ENCODE peak calls at places on chromosome 2, in eight cellular contexts. One of them, this sample, is unnamed.

GRCh38 chr2:42788-43187 is 3.5 kb downstream of the FAM110C start:
- DNase-seq in fibroblast of lung: no peak
- DNase-seq in NB4: no peak
- DNase-seq in keratinocyte: no peak
- DNase-seq in HL-60: no peak
- DNase-seq in WERI-Rb-1: no peak
- DNase-seq in AG04449: no peak
- DNase-seq in thoracic aorta: no peak
- DNase-seq in this sample: no peak

GRCh38 chr2:226002438-226002837 is 602.9 kb downstream of the NYAP2 start:
- DNase-seq in fibroblast of lung: peak; percentile 80
- DNase-seq in NB4: peak; percentile 93
- DNase-seq in keratinocyte: no peak
- DNase-seq in HL-60: peak; percentile 79
- DNase-seq in WERI-Rb-1: no peak
- DNase-seq in AG04449: peak; percentile 67
- DNase-seq in thoracic aorta: peak; percentile 29
- DNase-seq in this sample: peak; percentile 73

GRCh38 chr2:43230481-43230880 is 4.1 kb upstream of the ZFP36L2 start:
- DNase-seq in fibroblast of lung: no peak
- DNase-seq in NB4: no peak
- DNase-seq in keratinocyte: no peak
- DNase-seq in HL-60: no peak
- DNase-seq in WERI-Rb-1: no peak
- DNase-seq in AG04449: no peak
- DNase-seq in thoracic aorta: no peak
- DNase-seq in this sample: no peak

GRCh38 chr2:236712304-236712703 is 142.7 kb downstream of the ACKR3 start:
- DNase-seq in fibroblast of lung: peak; percentile 26
- DNase-seq in NB4: no peak
- DNase-seq in keratinocyte: no peak
- DNase-seq in HL-60: no peak
- DNase-seq in WERI-Rb-1: no peak
- DNase-seq in AG04449: peak; percentile 5
- DNase-seq in thoracic aorta: no peak
- DNase-seq in this sample: no peak

GRCh38 chr2:126676814-126677538 is 21.0 kb downstream of the GYPC start:
- DNase-seq in fibroblast of lung: no peak
- DNase-seq in NB4: no peak
- DNase-seq in keratinocyte: no peak
- DNase-seq in HL-60: no peak
- DNase-seq in WERI-Rb-1: no peak
- DNase-seq in AG04449: no peak
- DNase-seq in thoracic aorta: no peak
- DNase-seq in this sample: no peak

GRCh38 chr2:38586926-38587325 is 15.8 kb downstream of the HNRNPLL start:
- DNase-seq in fibroblast of lung: peak; percentile 61
- DNase-seq in NB4: peak; percentile 27
- DNase-seq in keratinocyte: no peak
- DNase-seq in HL-60: no peak
- DNase-seq in WERI-Rb-1: no peak
- DNase-seq in AG04449: no peak
- DNase-seq in thoracic aorta: no peak
- DNase-seq in this sample: no peak

GRCh38 chr2:48978131-48978530 is 176.2 kb downstream of the FSHR start:
- DNase-seq in fibroblast of lung: no peak
- DNase-seq in NB4: no peak
- DNase-seq in keratinocyte: no peak
- DNase-seq in HL-60: no peak
- DNase-seq in WERI-Rb-1: no peak
- DNase-seq in AG04449: no peak
- DNase-seq in thoracic aorta: no peak
- DNase-seq in this sample: no peak

GRCh38 chr2:47269316-47270232 is 114.5 kb upstream of the STPG4 start:
- DNase-seq in fibroblast of lung: peak; percentile 96
- DNase-seq in NB4: no peak
- DNase-seq in keratinocyte: peak; percentile 97
- DNase-seq in HL-60: no peak
- DNase-seq in WERI-Rb-1: no peak
- DNase-seq in AG04449: peak; percentile 91
- DNase-seq in thoracic aorta: peak; percentile 86
- DNase-seq in this sample: peak; percentile 96

GRCh38 chr2:153477096-153477555 is 1.4 kb downstream of the RPRM start:
- DNase-seq in fibroblast of lung: no peak
- DNase-seq in NB4: no peak
- DNase-seq in keratinocyte: no peak
- DNase-seq in HL-60: no peak
- DNase-seq in WERI-Rb-1: peak; percentile 36
- DNase-seq in AG04449: no peak
- DNase-seq in thoracic aorta: no peak
- DNase-seq in this sample: no peak

GRCh38 chr2:95530734-95531133 is 46.2 kb upstream of the TRIM43B start:
- DNase-seq in fibroblast of lung: peak; percentile 26
- DNase-seq in NB4: peak; percentile 8
- DNase-seq in keratinocyte: no peak
- DNase-seq in HL-60: no peak
- DNase-seq in WERI-Rb-1: no peak
- DNase-seq in AG04449: peak; percentile 31
- DNase-seq in thoracic aorta: no peak
- DNase-seq in this sample: no peak

GRCh38 chr2:210199854-210200253 is 25.4 kb downstream of the ACADL start:
- DNase-seq in fibroblast of lung: no peak
- DNase-seq in NB4: no peak
- DNase-seq in keratinocyte: no peak
- DNase-seq in HL-60: no peak
- DNase-seq in WERI-Rb-1: no peak
- DNase-seq in AG04449: no peak
- DNase-seq in thoracic aorta: no peak
- DNase-seq in this sample: no peak

GRCh38 chr2:165794520-165794882 is 454 bp upstream of the GALNT3 start:
- DNase-seq in fibroblast of lung: peak; percentile 36
- DNase-seq in NB4: peak; percentile 95
- DNase-seq in keratinocyte: no peak
- DNase-seq in HL-60: peak; percentile 93
- DNase-seq in WERI-Rb-1: no peak
- DNase-seq in AG04449: no peak
- DNase-seq in thoracic aorta: no peak
- DNase-seq in this sample: no peak

GRCh38 chr2:44804406-44805235 is 136.9 kb upstream of the SIX3 start:
- DNase-seq in fibroblast of lung: no peak
- DNase-seq in NB4: peak; percentile 12
- DNase-seq in keratinocyte: no peak
- DNase-seq in HL-60: no peak
- DNase-seq in WERI-Rb-1: no peak
- DNase-seq in AG04449: no peak
- DNase-seq in thoracic aorta: no peak
- DNase-seq in this sample: no peak

DNA sequence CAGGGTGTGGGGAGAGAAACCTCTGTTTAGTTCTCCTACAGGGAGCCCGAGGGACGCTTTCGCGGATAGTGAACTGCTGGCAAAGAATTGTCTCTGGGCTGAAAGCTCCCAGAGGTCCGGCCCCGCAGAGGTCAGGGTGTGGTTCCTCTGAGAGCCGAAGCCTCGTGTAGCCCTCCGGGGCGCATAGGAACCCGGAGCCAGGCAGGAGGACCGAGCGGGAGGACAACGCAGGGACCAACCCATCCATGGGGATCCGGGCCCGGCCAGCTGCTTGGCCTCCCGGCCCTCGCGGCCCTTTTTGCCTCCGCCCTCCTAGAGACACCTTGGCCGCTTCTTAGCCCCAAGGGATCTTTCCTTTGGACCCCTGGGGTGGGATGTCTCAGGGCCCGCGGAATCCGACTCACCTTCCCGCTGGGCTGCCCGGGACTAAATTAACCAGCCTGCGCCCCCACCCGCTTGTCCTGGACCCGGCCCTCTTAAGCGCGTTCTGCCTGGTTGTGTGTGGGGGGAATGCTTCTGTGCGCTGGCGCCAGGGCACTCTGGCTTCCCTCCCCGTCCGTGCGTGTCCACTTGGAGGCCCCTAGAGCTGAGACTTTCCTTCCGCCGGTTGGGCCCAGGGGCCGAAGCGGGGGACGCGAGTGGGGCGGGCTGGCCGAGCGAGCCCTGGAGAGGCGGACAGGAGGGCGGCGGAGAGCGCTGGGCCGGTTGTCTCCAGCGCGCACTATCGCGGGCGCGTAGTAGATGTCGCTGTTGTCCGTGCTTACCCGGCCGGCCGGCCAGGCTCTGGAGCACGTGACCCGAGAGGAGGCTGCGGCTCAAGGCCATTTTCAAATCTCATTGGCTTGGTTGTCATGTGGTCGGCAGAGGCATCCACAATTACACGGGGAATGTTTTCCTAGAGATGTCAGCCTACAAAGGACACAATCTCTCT is at the start of gene HOXD10:
- DNase-seq in fibroblast of lung: no peak
- DNase-seq in NB4: no peak
- DNase-seq in keratinocyte: no peak
- DNase-seq in HL-60: no peak
- DNase-seq in WERI-Rb-1: peak; percentile 54
- DNase-seq in AG04449: no peak
- DNase-seq in thoracic aorta: no peak
- DNase-seq in this sample: peak; percentile 82
- H3K4me3 ChIP-seq in fibroblast of lung: no peak within 1 kb of the TSS
- H3K4me3 ChIP-seq in NB4: no peak within 1 kb of the TSS
- H3K4me3 ChIP-seq in keratinocyte: no peak within 1 kb of the TSS
- H3K4me3 ChIP-seq in HL-60: no peak within 1 kb of the TSS
- H3K4me3 ChIP-seq in WERI-Rb-1: no peak within 1 kb of the TSS
- H3K4me3 ChIP-seq in AG04449: peak within 1 kb of the TSS; percentile 37
- H3K4me3 ChIP-seq in thoracic aorta: no peak within 1 kb of the TSS
- H3K4me3 ChIP-seq in this sample: peak within 1 kb of the TSS; percentile 65

GRCh38 chr2:46051103-46051502 is 246.1 kb upstream of the EPAS1 start:
- DNase-seq in fibroblast of lung: no peak
- DNase-seq in NB4: no peak
- DNase-seq in keratinocyte: no peak
- DNase-seq in HL-60: no peak
- DNase-seq in WERI-Rb-1: no peak
- DNase-seq in AG04449: no peak
- DNase-seq in thoracic aorta: no peak
- DNase-seq in this sample: no peak

GRCh38 chr2:46047280-46047679 is 249.9 kb upstream of the EPAS1 start:
- DNase-seq in fibroblast of lung: peak; percentile 11
- DNase-seq in NB4: no peak
- DNase-seq in keratinocyte: no peak
- DNase-seq in HL-60: no peak
- DNase-seq in WERI-Rb-1: no peak
- DNase-seq in AG04449: no peak
- DNase-seq in thoracic aorta: no peak
- DNase-seq in this sample: no peak

GRCh38 chr2:46050027-46050426 is 247.2 kb upstream of the EPAS1 start:
- DNase-seq in fibroblast of lung: no peak
- DNase-seq in NB4: no peak
- DNase-seq in keratinocyte: no peak
- DNase-seq in HL-60: no peak
- DNase-seq in WERI-Rb-1: no peak
- DNase-seq in AG04449: no peak
- DNase-seq in thoracic aorta: no peak
- DNase-seq in this sample: no peak

GRCh38 chr2:46053502-46054094 is 243.6 kb upstream of the EPAS1 start:
- DNase-seq in fibroblast of lung: no peak
- DNase-seq in NB4: peak; percentile 41
- DNase-seq in keratinocyte: no peak
- DNase-seq in HL-60: peak; percentile 24
- DNase-seq in WERI-Rb-1: no peak
- DNase-seq in AG04449: no peak
- DNase-seq in thoracic aorta: no peak
- DNase-seq in this sample: no peak

GRCh38 chr2:46050489-46050888 is 246.7 kb upstream of the EPAS1 start:
- DNase-seq in fibroblast of lung: no peak
- DNase-seq in NB4: no peak
- DNase-seq in keratinocyte: no peak
- DNase-seq in HL-60: no peak
- DNase-seq in WERI-Rb-1: no peak
- DNase-seq in AG04449: no peak
- DNase-seq in thoracic aorta: no peak
- DNase-seq in this sample: no peak
- TF ChIP-seq CTCF in fibroblast of lung: peak; percentile 5
- TF ChIP-seq CTCF in NB4: no peak
- TF ChIP-seq CTCF in keratinocyte: peak; percentile 22
- TF ChIP-seq CTCF in HL-60: no peak
- TF ChIP-seq CTCF in WERI-Rb-1: peak; percentile 53
- TF ChIP-seq CTCF in AG04449: no peak
- TF ChIP-seq CTCF in thoracic aorta: no peak
- TF ChIP-seq CTCF in this sample: no peak

GRCh38 chr2:25419678-25420242 is 78.0 kb upstream of the DNMT3A start:
- DNase-seq in fibroblast of lung: no peak
- DNase-seq in NB4: peak; percentile 44
- DNase-seq in keratinocyte: no peak
- DNase-seq in HL-60: no peak
- DNase-seq in WERI-Rb-1: no peak
- DNase-seq in AG04449: no peak
- DNase-seq in thoracic aorta: no peak
- DNase-seq in this sample: no peak
- H3K4me3 ChIP-seq in fibroblast of lung: no peak overlapping the region
- H3K4me3 ChIP-seq in NB4: no peak overlapping the region
- H3K4me3 ChIP-seq in keratinocyte: no peak overlapping the region
- H3K4me3 ChIP-seq in HL-60: no peak overlapping the region
- H3K4me3 ChIP-seq in WERI-Rb-1: no peak overlapping the region
- H3K4me3 ChIP-seq in AG04449: no peak overlapping the region
- H3K4me3 ChIP-seq in thoracic aorta: no peak overlapping the region
- H3K4me3 ChIP-seq in this sample: no peak overlapping the region

DNA sequence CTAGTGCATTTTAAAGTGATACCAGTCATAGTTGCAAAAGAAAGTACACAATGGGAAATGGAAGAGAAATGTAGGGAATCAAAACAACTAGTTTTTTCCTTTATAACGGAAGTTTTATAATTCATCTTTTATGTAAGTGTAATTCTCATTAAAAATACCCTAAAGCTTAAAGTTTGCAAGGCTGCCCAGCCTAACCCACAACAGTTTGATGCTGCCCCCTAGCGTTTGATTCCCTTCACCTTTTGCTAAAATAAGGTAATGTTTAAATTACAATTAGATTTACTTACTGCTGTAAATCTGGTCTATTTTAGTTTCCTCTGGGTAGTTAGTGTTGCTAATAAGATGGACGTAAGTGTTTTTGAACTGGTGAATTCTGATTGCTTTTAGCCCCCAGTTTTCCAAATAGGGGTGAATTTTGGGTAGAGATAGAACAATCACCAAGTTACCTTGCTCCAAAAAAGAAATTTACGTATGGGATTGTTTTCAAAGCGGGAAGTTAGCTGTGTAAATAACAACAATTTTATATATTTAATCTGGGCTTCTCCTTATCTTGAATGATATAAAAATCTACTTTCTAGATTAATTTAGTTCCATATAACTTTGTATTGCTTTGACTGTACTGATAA is 3.4 kb downstream of the SLC39A10 start:
- DNase-seq in fibroblast of lung: peak; percentile 87
- DNase-seq in NB4: peak; percentile 87
- DNase-seq in keratinocyte: no peak
- DNase-seq in HL-60: peak; percentile 76
- DNase-seq in WERI-Rb-1: peak; percentile 67
- DNase-seq in AG04449: peak; percentile 31
- DNase-seq in thoracic aorta: peak; percentile 10
- DNase-seq in this sample: no peak
- TF ChIP-seq CTCF in fibroblast of lung: peak; percentile 76
- TF ChIP-seq CTCF in NB4: peak; percentile 60
- TF ChIP-seq CTCF in keratinocyte: peak; percentile 64
- TF ChIP-seq CTCF in HL-60: peak; percentile 40
- TF ChIP-seq CTCF in WERI-Rb-1: peak; percentile 61
- TF ChIP-seq CTCF in AG04449: peak; percentile 55
- TF ChIP-seq CTCF in thoracic aorta: peak; percentile 75
- TF ChIP-seq CTCF in this sample: peak; percentile 66